ENCODE peak calls at places on chromosomes 4 and X, in seven cellular contexts. B, R, T, L, S, U and H are unnamed samples.

GRCh38 chrX:40262641-40263560 is 165.1 kb upstream of the BCOR start:
- DNase-seq in U (peak; percentile 3), T (no peak), B (peak; percentile 69), R (peak; percentile 64), S (no peak), L (peak; percentile 60), H (peak; percentile 37)

GRCh38 chrX:22351966-22352365 is 79.3 kb downstream of the CBLL2 start:
- DNase-seq in B (no peak), T (no peak), U (no peak), R (peak; percentile 29), S (no peak), L (no peak), H (no peak)

GRCh38 chrX:10615931-10616780 is 4.2 kb downstream of the MID1 start:
- DNase-seq in L (peak; percentile 73), T (peak; percentile 77), S (no peak), U (no peak), B (peak; percentile 71), R (peak; percentile 68), H (peak; percentile 75)

GRCh38 chr4:26503844-26504243 is 13.6 kb upstream of the CCKAR start:
- DNase-seq in B (no peak), L (no peak), U (no peak), S (no peak), R (no peak), T (no peak), H (no peak)

GRCh38 chr4:164716901-164717300 is 37.0 kb upstream of the SMIM31 start:
- DNase-seq in S (no peak), R (no peak), T (peak; percentile 57), L (no peak), U (no peak), B (no peak), H (no peak)

GRCh38 chrX:108439434-108439883 is at the start of gene COL4A5:
- DNase-seq in U (peak; percentile 81), S (peak; percentile 20), L (peak; percentile 92), T (peak; percentile 85), B (peak; percentile 90), R (peak; percentile 88), H (peak; percentile 90)

GRCh38 chr4:127997534-127998388 is 32.6 kb downstream of the ABHD18 start:
- DNase-seq in B (peak; percentile 58), S (peak; percentile 53), U (no peak), L (peak; percentile 55), T (no peak), R (peak; percentile 70), H (peak; percentile 37)

GRCh38 chrX:30275498-30275897 is 28.6 kb downstream of the MAGEB1 start:
- DNase-seq in T (no peak), U (no peak), R (peak; percentile 38), S (no peak), L (peak; percentile 53), B (peak; percentile 38), H (peak; percentile 13)

GRCh38 chrX:113906168-113906567 is 677.7 kb upstream of the HTR2C start:
- DNase-seq in U (no peak), T (no peak), S (no peak), R (no peak), L (no peak), B (peak; percentile 45), H (no peak)

GRCh38 chr4:168589154-168589553 is 92.3 kb downstream of the PALLD start:
- DNase-seq in T (no peak), R (peak; percentile 92), U (peak; percentile 73), S (no peak), L (peak; percentile 79), B (peak; percentile 57), H (peak; percentile 91)

GRCh38 chr4:143089291-143089690 is 95.4 kb upstream of the USP38 start:
- DNase-seq in T (peak; percentile 73), B (peak; percentile 3), L (no peak), R (no peak), S (no peak), U (no peak), H (no peak)

GRCh38 chr4:156291317-156291716 is 337.7 kb upstream of the CTSO start:
- DNase-seq in B (peak; percentile 83), U (no peak), R (peak; percentile 60), S (no peak), T (no peak), L (peak; percentile 43), H (peak; percentile 49)

GRCh38 chr4:82842593-82842992 is 44.0 kb upstream of the SCD5 start:
- DNase-seq in L (peak; percentile 25), S (no peak), U (no peak), B (peak; percentile 28), R (peak; percentile 39), T (no peak), H (no peak)

GRCh38 chr4:184252136-184253071 is 34.7 kb upstream of the ENPP6 start:
- DNase-seq in T (no peak), S (no peak), R (no peak), L (no peak), B (no peak), U (no peak), H (no peak)

GRCh38 chrX:106726485-106727437 is at the start of gene RNF128:
- DNase-seq in T (peak; percentile 88), L (peak; percentile 13), U (peak; percentile 19), S (no peak), B (peak; percentile 25), R (peak; percentile 12), H (peak; percentile 23)

GRCh38 chrX:121109986-121110385 is 62.6 kb downstream of the GLUD2 start:
- DNase-seq in B (no peak), T (no peak), S (no peak), R (no peak), U (no peak), L (no peak), H (no peak)

GRCh38 chr4:51906167-51906647 is 63.3 kb downstream of the DCUN1D4 start:
- DNase-seq in T (no peak), S (peak; percentile 44), R (peak; percentile 28), U (no peak), B (peak; percentile 12), L (no peak), H (no peak)

GRCh38 chr4:51901363-51901762 is 58.4 kb downstream of the DCUN1D4 start:
- DNase-seq in U (no peak), B (no peak), R (no peak), S (no peak), L (no peak), T (no peak), H (no peak)

GRCh38 chr4:51909236-51909703 is 66.3 kb downstream of the DCUN1D4 start:
- DNase-seq in U (no peak), L (no peak), B (no peak), T (no peak), S (no peak), R (no peak), H (no peak)

GRCh38 chr4:51907001-51907669 is 64.2 kb downstream of the DCUN1D4 start:
- DNase-seq in L (no peak), T (no peak), S (no peak), U (peak; percentile 82), B (no peak), R (no peak), H (no peak)
- H3K4me3 ChIP-seq in L (no peak overlapping the region), T (no peak overlapping the region), S (no peak overlapping the region), U (no peak overlapping the region), B (no peak overlapping the region), R (no peak overlapping the region), H (no peak overlapping the region)

GRCh38 chr4:98544141-98544817 is 114.1 kb downstream of the TSPAN5 start:
- DNase-seq in U (no peak), S (no peak), B (no peak), R (no peak), T (no peak), L (no peak), H (no peak)

GRCh38 chr4:98542011-98542410 is 116.4 kb downstream of the TSPAN5 start:
- DNase-seq in L (no peak), T (no peak), S (no peak), R (no peak), B (no peak), U (no peak), H (no peak)

GRCh38 chr4:98539299-98539698 is 119.1 kb downstream of the TSPAN5 start:
- DNase-seq in L (no peak), T (no peak), B (no peak), U (no peak), S (no peak), R (no peak), H (no peak)

GRCh38 chr4:98539741-98540140 is 118.7 kb downstream of the TSPAN5 start:
- DNase-seq in T (no peak), B (no peak), U (no peak), L (no peak), R (no peak), S (no peak), H (no peak)

DNA sequence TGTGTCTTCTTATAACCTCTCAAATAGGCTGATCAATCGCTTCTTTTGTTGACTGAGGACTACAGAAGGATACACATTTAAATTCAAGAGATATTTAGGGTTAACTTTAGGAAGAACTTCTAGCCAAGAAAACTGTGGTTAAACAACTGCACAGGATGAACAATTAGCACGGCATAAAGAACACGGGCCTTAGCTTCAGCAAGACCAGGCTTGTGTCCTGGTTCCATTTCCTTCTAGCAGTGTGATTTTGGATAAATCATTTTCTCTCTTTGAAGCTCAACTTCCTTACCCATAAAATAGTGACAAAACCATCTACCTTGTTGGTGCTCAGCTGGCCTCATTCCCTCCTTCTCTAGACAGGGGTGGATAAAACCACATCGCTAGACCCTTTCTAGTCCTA is 117.6 kb downstream of the TSPAN5 start:
- DNase-seq in U (no peak), B (no peak), S (no peak), T (no peak), R (no peak), L (no peak), H (no peak)
- TF ChIP-seq CTCF in U (no peak), B (no peak), S (no peak), T (no peak), R (no peak), L (no peak), H (no peak)

GRCh38 chr4:2839060-2839459 is 4.6 kb upstream of the ADD1 start:
- DNase-seq in R (no peak), U (no peak), L (no peak), S (no peak), B (no peak), T (no peak), H (no peak)
- H3K4me3 ChIP-seq in R (no peak overlapping the region), U (no peak overlapping the region), L (no peak overlapping the region), S (no peak overlapping the region), B (no peak overlapping the region), T (no peak overlapping the region), H (no peak overlapping the region)

GRCh38 chr4:152779513-152780266 is at the start of the genes ARFIP1 and TIGD4:
- DNase-seq in S (peak; percentile 97), B (peak; percentile 99), T (peak; percentile 100), L (peak; percentile 97), R (peak; percentile 97), U (peak; percentile 97), H (peak; percentile 97)
- TF ChIP-seq CTCF in S (peak; percentile 51), B (peak; percentile 35), T (peak; percentile 67), L (peak; percentile 27), R (peak; percentile 17), U (peak; percentile 54), H (peak; percentile 20)